ENCODE peak calls at places on chromosomes 4 and X, in seven cellular contexts. F is cardiac muscle cell, O is right lobe of liver, D is prostate gland, Y is tibial artery, S is tibial nerve, R is left lung. T is an unnamed sample. For H3K4me1 and H3K36me3, the result is how much of the 10 kb centered on the place peaks cover.

GRCh38 chrX:139932077-139932900 is 564 bp downstream of the ATP11C start:
- DNase-seq in O (peak), R (peak), F (peak), D (peak), S (peak), Y (peak), T (peak)

GRCh38 chrX:53686151-53686885 is at the start of gene HUWE1:
- DNase-seq in D (peak), O (peak), Y (peak), S (peak), R (peak), F (peak), T (peak)

GRCh38 chr4:183738081-183738673 is 79.1 kb downstream of the TRAPPC11 start:
- DNase-seq in F (peak), D (no peak), O (no peak), Y (no peak), S (no peak), R (no peak), T (no peak)

GRCh38 chr4:177016541-177017141 is 223.9 kb upstream of the VEGFC start:
- DNase-seq in O (no peak), Y (no peak), D (no peak), F (no peak), S (no peak), R (no peak), T (no peak)

GRCh38 chr4:101200561-101200960 is 146.8 kb downstream of the PPP3CA start:
- DNase-seq in Y (no peak), R (no peak), S (no peak), O (no peak), D (no peak), F (peak), T (no peak)

GRCh38 chrX:12065251-12065650 is 73.0 kb upstream of the FRMPD4 start:
- DNase-seq in F (peak), Y (no peak), S (no peak), O (no peak), D (no peak), R (no peak), T (no peak)

GRCh38 chrX:110146521-110146920 is 143.6 kb downstream of the TMEM164 start:
- DNase-seq in F (peak), R (no peak), S (no peak), O (no peak), D (peak), Y (no peak), T (no peak)

GRCh38 chr4:134343661-134344060 is 142.1 kb upstream of the PABPC4L start:
- DNase-seq in S (no peak), R (no peak), Y (no peak), F (no peak), D (no peak), O (no peak), T (peak)

GRCh38 chr4:77100234-77100633 is 24.4 kb upstream of the CCNI start:
- DNase-seq in Y (no peak), F (peak), O (no peak), S (no peak), D (no peak), R (no peak), T (no peak)

GRCh38 chr4:173572493-173573129 is 42.6 kb upstream of the HAND2 start:
- DNase-seq in Y (no peak), R (no peak), F (no peak), S (no peak), D (no peak), O (no peak), T (no peak)

GRCh38 chr4:101500742-101501141 is 153.4 kb upstream of the PPP3CA start:
- DNase-seq in Y (no peak), R (no peak), F (no peak), D (no peak), O (no peak), S (no peak), T (no peak)

GRCh38 chr4:182978152-182978827 is 61.1 kb upstream of the DCTD start:
- DNase-seq in Y (no peak), S (no peak), O (no peak), R (no peak), D (no peak), F (peak), T (no peak)

GRCh38 chrX:8084023-8084422 is 87.0 kb downstream of the VCX2 start:
- DNase-seq in S (no peak), O (no peak), R (no peak), F (peak), D (no peak), Y (no peak), T (no peak)

GRCh38 chr4:173489514-173489913 is 40.5 kb downstream of the HAND2 start:
- DNase-seq in D (no peak), R (no peak), O (no peak), Y (no peak), S (no peak), F (peak), T (no peak)

GRCh38 chr4:13918110-13918509 is 290.6 kb upstream of the BOD1L1 start:
- DNase-seq in O (no peak), D (no peak), F (peak), R (peak), S (no peak), Y (no peak), T (no peak)

GRCh38 chrX:31679861-31680260 is 608.0 kb upstream of the FTHL17 start:
- DNase-seq in S (no peak), Y (no peak), R (no peak), D (no peak), O (no peak), F (no peak), T (no peak)

GRCh38 chr4:36064147-36064546 is 180.2 kb downstream of the ARAP2 start:
- DNase-seq in R (no peak), Y (no peak), F (no peak), O (no peak), S (no peak), D (no peak), T (no peak)

GRCh38 chr4:48342559-48342878 is 1.2 kb downstream of the SLAIN2 start:
- DNase-seq in S (no peak), Y (no peak), D (no peak), O (no peak), R (peak), F (no peak), T (no peak)

GRCh38 chr4:140271553-140271952 is 101.9 kb upstream of the SCOC start:
- DNase-seq in D (no peak), R (no peak), F (no peak), S (no peak), O (no peak), Y (no peak), T (no peak)

GRCh38 chrX:96909291-96909690 is 25.6 kb downstream of the RPA4 start:
- DNase-seq in F (no peak), R (no peak), S (no peak), O (no peak), D (no peak), Y (no peak), T (no peak)

GRCh38 chr4:1503583-1504471 is 97.6 kb upstream of the NKX1-1 start:
- DNase-seq in O (peak), Y (peak), D (no peak), F (no peak), R (peak), S (peak), T (peak)

GRCh38 chr4:5887361-5888221 is 5.3 kb downstream of the CRMP1 start:
- DNase-seq in D (no peak), R (no peak), S (no peak), O (no peak), F (no peak), Y (no peak), T (no peak)

GRCh38 chrX:19097553-19097952 is 24.7 kb downstream of the ADGRG2 start:
- DNase-seq in S (no peak), F (no peak), R (no peak), Y (no peak), D (no peak), O (no peak), T (no peak)

GRCh38 chr4:138892483-138893386 is 122.8 kb upstream of the NOCT start:
- DNase-seq in S (no peak), O (no peak), D (no peak), Y (no peak), F (no peak), R (no peak), T (no peak)

GRCh38 chr4:138891610-138892009 is 124.0 kb upstream of the NOCT start:
- DNase-seq in F (no peak), Y (no peak), S (no peak), O (no peak), R (no peak), D (no peak), T (no peak)

GRCh38 chr4:138897818-138898226 is 117.8 kb upstream of the NOCT start:
- DNase-seq in R (no peak), D (peak), S (no peak), F (peak), O (no peak), Y (no peak), T (no peak)

GRCh38 chr4:138893991-138894390 is 121.6 kb upstream of the NOCT start:
- DNase-seq in O (no peak), Y (no peak), D (no peak), R (no peak), F (no peak), S (no peak), T (no peak)

DNA sequence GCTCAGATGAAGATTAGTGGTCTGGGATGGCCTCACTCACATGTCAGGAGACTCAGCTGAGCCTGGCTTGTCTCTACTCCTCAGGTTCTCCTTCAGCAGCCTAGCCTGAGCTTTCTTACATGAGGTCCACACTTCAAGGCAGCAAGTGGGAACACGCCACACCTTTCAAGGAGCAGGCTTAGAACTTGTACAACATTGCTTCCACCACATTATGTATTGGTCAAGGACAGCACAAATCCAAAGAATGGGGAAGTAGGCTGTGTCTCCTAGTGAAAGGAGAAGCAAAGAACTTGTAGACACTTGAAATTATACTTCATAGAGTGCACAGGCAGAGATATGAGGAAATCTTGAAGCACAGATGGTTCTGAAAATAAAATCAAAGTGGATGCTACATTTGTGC is 120.9 kb upstream of the NOCT start:
- DNase-seq in O (no peak), D (no peak), F (no peak), S (no peak), Y (no peak), R (no peak), T (no peak)
- H3K4me1 ChIP-seq in O (under half), D (under half), F (under half), S (under half), Y (under half), R (under half), T (under half)

GRCh38 chr4:88022289-88022688 is 14.9 kb downstream of the PKD2 start:
- DNase-seq in D (no peak), R (no peak), O (no peak), S (no peak), F (no peak), Y (no peak), T (no peak)
- H3K36me3 ChIP-seq in D (under half), R (under half), O (under half), S (under half), F (under half), Y (under half), T (under half)

DNA sequence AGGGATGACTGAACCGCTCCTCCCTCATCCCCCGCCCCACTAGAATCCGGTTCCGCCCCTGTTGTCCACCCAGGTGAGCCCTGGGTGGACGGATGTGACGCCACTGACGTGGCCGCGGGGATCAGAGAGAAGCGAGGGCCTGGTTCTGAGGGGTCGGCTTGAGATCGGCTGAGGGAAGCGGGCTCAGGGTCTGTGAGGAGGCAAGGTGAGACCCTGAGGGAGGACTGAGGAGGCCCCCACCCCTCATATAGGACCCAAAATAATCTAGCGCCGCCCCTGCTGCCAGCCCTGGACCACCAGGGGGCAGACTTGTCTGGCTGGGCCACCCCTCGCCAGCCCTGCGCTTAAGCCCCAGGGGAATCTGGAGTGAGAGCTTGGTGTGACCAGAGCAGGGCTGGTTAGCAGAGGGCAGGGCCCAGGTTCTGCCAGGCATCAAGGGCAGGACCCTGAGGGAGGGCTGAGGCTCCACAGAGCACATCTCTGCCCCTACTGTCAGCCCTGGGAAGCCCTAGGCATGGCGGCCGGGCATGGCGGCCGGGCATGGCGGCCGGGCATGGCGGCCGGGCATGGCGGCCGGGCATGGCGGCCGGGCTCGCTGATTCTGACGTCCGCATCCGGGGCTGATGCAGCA is at the start of gene MAGEA8:
- DNase-seq in R (no peak), F (no peak), D (no peak), O (no peak), S (no peak), Y (no peak), T (no peak)
- TF ChIP-seq CTCF in R (no peak), F (no peak), D (no peak), O (no peak), S (no peak), Y (no peak), T (no peak)

DNA sequence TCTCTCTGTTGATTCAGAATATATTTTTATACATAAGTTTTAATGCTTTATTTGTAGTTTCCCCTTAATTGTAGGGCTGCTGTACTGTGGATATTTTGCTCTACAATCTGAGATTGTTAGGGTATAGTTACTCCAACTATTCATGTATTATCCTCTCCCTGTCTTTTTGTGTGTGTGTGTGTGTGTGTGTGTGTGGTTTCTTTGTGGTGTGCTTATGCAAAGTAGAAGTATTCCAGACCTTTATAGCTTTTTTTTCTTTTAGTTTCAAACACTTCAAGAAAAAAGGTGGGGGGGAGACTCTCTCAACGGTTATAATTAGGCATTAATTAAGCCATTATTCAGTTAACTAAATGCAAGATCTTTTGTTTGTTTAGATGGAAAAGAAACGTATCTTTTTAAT is 6.7 kb downstream of the SMAD1 start:
- DNase-seq in R (no peak), S (no peak), Y (no peak), F (no peak), O (no peak), D (no peak), T (no peak)
- H3K4me1 ChIP-seq in R (under half), S (under half), Y (under half), F (under half), O (under half), D (under half), T (half or more)

T was measured in psoas muscle.